ENCODE peak calls at places on chromosomes 16 and 17, in four cellular contexts. T is NCI-H2081; K is AML-193; N is naive thymus-derived CD4-positive, alpha-beta T cell. D is an unnamed sample.
A peak's percentile ranks its signal among the peaks of the same experiment; 100 is the strongest.

GRCh38 chr16:67406628-67407027 is 9.6 kb downstream of the ZDHHC1 start:
- DNase-seq in T (no peak), K (no peak), N (no peak), D (no peak)

GRCh38 chr16:75116081-75116910 is at the start of gene LDHD:
- DNase-seq in T (no peak), K (peak; percentile 51), N (no peak), D (no peak)

GRCh38 chr16:86387461-86388440 is 122.6 kb upstream of the FOXF1 start:
- DNase-seq in T (no peak), K (no peak), N (no peak), D (no peak)

GRCh38 chr17:80682372-80682771 is 137.7 kb downstream of the RPTOR start:
- DNase-seq in T (no peak), K (no peak), N (no peak), D (no peak)

GRCh38 chr16:3646348-3646920 is 8.1 kb upstream of the DNASE1 start:
- DNase-seq in T (peak; percentile 61), K (no peak), N (no peak), D (no peak)

GRCh38 chr16:3112058-3112880 is at the start of gene ZNF205:
- DNase-seq in T (peak; percentile 92), K (no peak), N (no peak), D (no peak)

GRCh38 chr16:70740919-70741778 is 55.3 kb upstream of the MTSS2 start:
- DNase-seq in T (no peak), K (no peak), N (peak; percentile 23), D (no peak)

GRCh38 chr17:79741751-79742588 is 11.2 kb downstream of the ENPP7 start:
- DNase-seq in T (peak; percentile 69), K (peak; percentile 54), N (peak; percentile 71), D (peak; percentile 39)

GRCh38 chr17:14637260-14637659 is 336.4 kb downstream of the HS3ST3B1 start:
- DNase-seq in T (no peak), K (no peak), N (no peak), D (no peak)

GRCh38 chr16:14427371-14427948 is 202.6 kb downstream of the PARN start:
- DNase-seq in T (no peak), K (no peak), N (no peak), D (no peak)

GRCh38 chr16:28202147-28202746 is 9.5 kb downstream of the XPO6 start:
- DNase-seq in T (no peak), K (peak; percentile 37), N (no peak), D (no peak)

GRCh38 chr17:30031214-30031869 is 85.3 kb upstream of the NSRP1 start:
- DNase-seq in T (no peak), K (no peak), N (peak; percentile 9), D (no peak)

GRCh38 chr16:3937066-3937875 is 56.8 kb upstream of the CREBBP start:
- DNase-seq in T (no peak), K (no peak), N (no peak), D (no peak)

GRCh38 chr16:22214402-22214801 is 8.3 kb downstream of the EEF2K start:
- DNase-seq in T (no peak), K (no peak), N (no peak), D (no peak)